ENCODE peak calls at places on chromosomes 1 and 21, in five cellular contexts. One of them, this sample, is unnamed.
A peak's percentile ranks its signal among the peaks of the same experiment; 100 is the strongest.

GRCh38 chr1:43048601-43049011 is 89.9 kb upstream of the SLC2A1 start:
- DNase-seq in RWPE2: no peak
- DNase-seq in cardiac muscle cell: no peak
- DNase-seq in neuronal stem cell: no peak
- DNase-seq in RWPE1: peak; percentile 74
- DNase-seq in this sample: no peak

GRCh38 chr1:15833069-15833679 is 14.3 kb upstream of the SPEN start:
- DNase-seq in cardiac muscle cell: no peak
- DNase-seq in RWPE2: peak; percentile 90
- DNase-seq in neuronal stem cell: no peak
- DNase-seq in RWPE1: peak; percentile 46
- DNase-seq in this sample: peak; percentile 76

GRCh38 chr21:15207231-15207630 is 142.4 kb upstream of the NRIP1 start:
- DNase-seq in RWPE2: no peak
- DNase-seq in neuronal stem cell: no peak
- DNase-seq in RWPE1: no peak
- DNase-seq in cardiac muscle cell: no peak
- DNase-seq in this sample: no peak

GRCh38 chr1:16198444-16199156 is 13.9 kb downstream of the ARHGEF19 start:
- DNase-seq in cardiac muscle cell: no peak
- DNase-seq in RWPE1: no peak
- DNase-seq in RWPE2: no peak
- DNase-seq in neuronal stem cell: no peak
- DNase-seq in this sample: no peak

GRCh38 chr1:56754713-56755505 is 64.3 kb downstream of the FYB2 start:
- DNase-seq in RWPE2: no peak
- DNase-seq in RWPE1: no peak
- DNase-seq in cardiac muscle cell: no peak
- DNase-seq in neuronal stem cell: no peak
- DNase-seq in this sample: no peak

GRCh38 chr1:77543822-77544448 is 138.5 kb downstream of the ZZZ3 start:
- DNase-seq in cardiac muscle cell: no peak
- DNase-seq in RWPE1: no peak
- DNase-seq in RWPE2: no peak
- DNase-seq in neuronal stem cell: no peak
- DNase-seq in this sample: no peak

GRCh38 chr1:152741656-152742055 is 16.2 kb upstream of the KPRP start:
- DNase-seq in neuronal stem cell: no peak
- DNase-seq in cardiac muscle cell: no peak
- DNase-seq in RWPE2: no peak
- DNase-seq in RWPE1: no peak
- DNase-seq in this sample: no peak

GRCh38 chr1:41639332-41639936 is 155.0 kb upstream of the EDN2 start:
- DNase-seq in neuronal stem cell: no peak
- DNase-seq in RWPE2: no peak
- DNase-seq in RWPE1: no peak
- DNase-seq in cardiac muscle cell: peak; percentile 50
- DNase-seq in this sample: no peak

GRCh38 chr1:167612583-167612982 is 17.4 kb upstream of the RCSD1 start:
- DNase-seq in neuronal stem cell: no peak
- DNase-seq in RWPE1: no peak
- DNase-seq in RWPE2: no peak
- DNase-seq in cardiac muscle cell: no peak
- DNase-seq in this sample: no peak

GRCh38 chr1:42380617-42381423 is at the start of gene RIMKLA:
- DNase-seq in RWPE1: peak; percentile 54
- DNase-seq in RWPE2: no peak
- DNase-seq in neuronal stem cell: peak; percentile 75
- DNase-seq in cardiac muscle cell: peak; percentile 34
- DNase-seq in this sample: no peak

GRCh38 chr1:12383786-12384185 is 154.0 kb downstream of the VPS13D start:
- DNase-seq in neuronal stem cell: no peak
- DNase-seq in RWPE1: no peak
- DNase-seq in RWPE2: no peak
- DNase-seq in cardiac muscle cell: no peak
- DNase-seq in this sample: no peak

GRCh38 chr1:229950908-229951307 is 116.1 kb upstream of the GALNT2 start:
- DNase-seq in neuronal stem cell: no peak
- DNase-seq in cardiac muscle cell: no peak
- DNase-seq in RWPE1: no peak
- DNase-seq in RWPE2: no peak
- DNase-seq in this sample: no peak

GRCh38 chr1:32336963-32337675 is 1.1 kb upstream of the MARCKSL1 start:
- DNase-seq in cardiac muscle cell: peak; percentile 77
- DNase-seq in RWPE2: no peak
- DNase-seq in RWPE1: no peak
- DNase-seq in neuronal stem cell: no peak
- DNase-seq in this sample: no peak

GRCh38 chr1:69506721-69507120 is 61.0 kb upstream of the LRRC7 start:
- DNase-seq in RWPE1: no peak
- DNase-seq in neuronal stem cell: no peak
- DNase-seq in RWPE2: no peak
- DNase-seq in cardiac muscle cell: no peak
- DNase-seq in this sample: no peak

GRCh38 chr1:201599548-201599947 is 60.6 kb downstream of the NAV1 start:
- DNase-seq in RWPE2: no peak
- DNase-seq in neuronal stem cell: no peak
- DNase-seq in cardiac muscle cell: no peak
- DNase-seq in RWPE1: no peak
- DNase-seq in this sample: no peak
- H3K27ac ChIP-seq in RWPE2: peak overlapping the region; percentile 83
- H3K27ac ChIP-seq in neuronal stem cell: no peak overlapping the region
- H3K27ac ChIP-seq in cardiac muscle cell: no peak overlapping the region
- H3K27ac ChIP-seq in RWPE1: peak overlapping the region; percentile 79
- H3K27ac ChIP-seq in this sample: no peak overlapping the region

GRCh38 chr21:25080706-25081495 is 526.4 kb downstream of the MRPL39 start:
- DNase-seq in RWPE1: no peak
- DNase-seq in neuronal stem cell: no peak
- DNase-seq in RWPE2: no peak
- DNase-seq in cardiac muscle cell: no peak
- DNase-seq in this sample: no peak

GRCh38 chr21:25079053-25079452 is 528.2 kb downstream of the MRPL39 start:
- DNase-seq in neuronal stem cell: no peak
- DNase-seq in cardiac muscle cell: no peak
- DNase-seq in RWPE1: no peak
- DNase-seq in RWPE2: no peak
- DNase-seq in this sample: no peak

GRCh38 chr21:25080161-25080560 is 527.1 kb downstream of the MRPL39 start:
- DNase-seq in RWPE1: no peak
- DNase-seq in neuronal stem cell: no peak
- DNase-seq in cardiac muscle cell: no peak
- DNase-seq in RWPE2: no peak
- DNase-seq in this sample: no peak
- H3K27ac ChIP-seq in RWPE1: no peak overlapping the region
- H3K27ac ChIP-seq in neuronal stem cell: no peak overlapping the region
- H3K27ac ChIP-seq in cardiac muscle cell: no peak overlapping the region
- H3K27ac ChIP-seq in RWPE2: no peak overlapping the region
- H3K27ac ChIP-seq in this sample: no peak overlapping the region

DNA sequence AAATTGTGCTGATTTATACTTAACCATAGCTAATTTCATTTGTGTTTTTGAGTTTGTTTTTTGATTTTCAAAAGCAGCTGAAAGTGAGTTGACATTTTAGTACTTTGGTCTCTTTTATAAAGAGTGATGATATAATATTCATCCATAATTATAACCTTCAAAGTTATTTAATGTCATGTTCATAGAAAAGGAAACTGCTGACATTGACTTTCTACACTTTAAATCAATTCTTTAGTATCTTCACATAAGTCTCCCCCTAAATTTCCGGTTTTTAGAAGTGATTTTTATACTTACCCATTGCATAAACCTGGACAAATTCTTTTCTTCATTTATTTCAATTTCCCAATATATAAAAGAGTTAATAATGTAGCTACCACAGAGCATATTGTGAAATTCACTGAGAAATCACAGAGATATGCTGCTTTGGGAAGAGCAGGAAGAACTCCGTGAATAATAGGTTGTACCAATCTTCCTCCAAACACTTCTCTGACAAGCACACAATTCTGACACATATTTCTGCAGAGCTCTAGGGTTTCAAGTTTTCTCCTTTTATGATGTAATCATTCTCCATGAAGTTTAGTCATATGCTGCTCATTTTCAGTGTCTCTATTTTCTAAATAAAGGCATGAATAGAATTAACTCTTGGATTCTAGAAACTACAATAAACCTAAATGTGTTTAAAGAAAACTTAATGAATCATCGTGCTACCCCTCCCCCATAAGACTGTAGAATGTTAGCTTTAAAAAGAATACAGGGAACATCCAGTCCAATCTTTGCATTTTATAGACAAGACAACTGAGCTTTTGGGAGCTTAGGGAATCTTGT is 25.6 kb upstream of the CDC42BPA start:
- DNase-seq in neuronal stem cell: no peak
- DNase-seq in RWPE2: no peak
- DNase-seq in RWPE1: peak; percentile 81
- DNase-seq in cardiac muscle cell: peak; percentile 91
- DNase-seq in this sample: no peak
- H3K27ac ChIP-seq in neuronal stem cell: no peak overlapping the region
- H3K27ac ChIP-seq in RWPE2: peak overlapping the region; percentile 80
- H3K27ac ChIP-seq in RWPE1: no peak overlapping the region
- H3K27ac ChIP-seq in cardiac muscle cell: no peak overlapping the region
- H3K27ac ChIP-seq in this sample: no peak overlapping the region

GRCh38 chr1:228370439-228370940 is 36.1 kb downstream of the TRIM11 start:
- DNase-seq in RWPE2: peak; percentile 25
- DNase-seq in neuronal stem cell: no peak
- DNase-seq in RWPE1: no peak
- DNase-seq in cardiac muscle cell: no peak
- DNase-seq in this sample: no peak
- H3K27ac ChIP-seq in RWPE2: no peak overlapping the region
- H3K27ac ChIP-seq in neuronal stem cell: no peak overlapping the region
- H3K27ac ChIP-seq in RWPE1: no peak overlapping the region
- H3K27ac ChIP-seq in cardiac muscle cell: peak overlapping the region; percentile 98
- H3K27ac ChIP-seq in this sample: peak overlapping the region; percentile 95

DNA sequence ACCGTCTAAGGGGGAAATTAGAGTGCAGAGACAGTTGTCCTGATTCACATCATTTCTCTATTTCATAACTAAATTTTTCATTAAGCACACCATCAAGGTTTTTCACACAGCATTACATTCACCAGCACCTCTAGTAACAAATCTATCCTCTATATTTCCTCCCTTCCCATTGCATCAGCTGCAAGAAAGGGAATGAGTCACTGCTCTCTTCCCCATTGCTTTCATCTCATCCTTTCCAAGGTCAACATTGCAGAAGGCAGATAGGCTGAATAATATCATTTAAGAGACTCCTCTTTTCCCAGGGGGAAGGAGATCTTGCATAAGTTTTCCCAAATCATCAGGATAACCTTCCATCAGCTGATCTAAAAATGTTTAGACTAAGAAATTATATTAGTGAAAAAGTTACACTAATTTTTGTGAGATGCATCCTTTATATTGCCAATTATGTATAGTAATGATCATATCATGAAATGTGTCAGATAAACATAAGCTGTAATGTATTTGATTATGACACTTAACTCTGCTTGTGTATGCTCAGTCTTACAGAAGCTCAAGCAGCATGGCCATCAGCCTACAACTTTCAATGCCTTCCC is 4.3 kb downstream of the INTS7 start:
- DNase-seq in cardiac muscle cell: peak; percentile 83
- DNase-seq in RWPE1: peak; percentile 60
- DNase-seq in neuronal stem cell: no peak
- DNase-seq in RWPE2: no peak
- DNase-seq in this sample: no peak
- H3K27ac ChIP-seq in cardiac muscle cell: no peak overlapping the region
- H3K27ac ChIP-seq in RWPE1: peak overlapping the region; percentile 95
- H3K27ac ChIP-seq in neuronal stem cell: no peak overlapping the region
- H3K27ac ChIP-seq in RWPE2: peak overlapping the region; percentile 84
- H3K27ac ChIP-seq in this sample: no peak overlapping the region

DNA sequence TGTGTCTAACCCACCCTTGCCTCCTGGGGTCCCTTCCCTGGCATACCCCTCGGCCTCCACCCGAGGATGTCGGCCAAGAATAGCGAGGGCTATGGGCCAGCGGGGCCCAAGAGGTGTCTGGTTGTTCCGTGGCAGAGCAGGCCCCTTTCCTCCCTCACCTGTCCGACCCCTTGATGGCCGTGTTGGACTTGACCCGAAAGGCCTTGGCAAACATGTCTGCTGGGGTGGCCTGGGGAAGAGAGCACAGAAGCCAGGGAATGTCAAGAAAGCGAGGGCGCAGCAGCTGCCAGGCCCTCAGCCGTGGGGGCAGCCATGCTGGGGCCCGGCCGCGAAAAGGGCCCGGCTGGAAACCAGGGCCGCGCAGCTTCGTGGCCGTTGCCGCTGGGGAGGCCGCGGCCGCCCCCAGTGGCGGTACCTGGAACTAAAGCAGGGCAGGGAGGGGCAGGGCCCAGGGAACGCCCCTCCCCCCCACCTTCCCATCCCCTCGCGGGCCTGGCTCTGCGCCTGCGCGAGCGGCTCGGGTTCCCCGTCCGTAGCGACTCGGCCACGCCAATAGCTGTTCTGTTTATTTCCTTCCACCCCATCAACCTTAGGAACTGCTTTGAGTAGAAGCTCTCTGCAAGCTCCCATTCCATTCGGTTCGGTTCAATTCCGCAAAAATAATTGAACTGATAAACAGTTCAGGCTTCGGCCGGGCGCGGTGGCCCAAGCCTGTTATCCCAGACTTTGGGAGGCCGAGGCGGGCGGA is at the start of gene EIF2D:
- DNase-seq in cardiac muscle cell: peak; percentile 97
- DNase-seq in RWPE2: peak; percentile 82
- DNase-seq in RWPE1: peak; percentile 100
- DNase-seq in neuronal stem cell: peak; percentile 91
- DNase-seq in this sample: peak; percentile 92
- H3K27ac ChIP-seq in cardiac muscle cell: peak within 1 kb of the TSS; percentile 99
- H3K27ac ChIP-seq in RWPE2: peak within 1 kb of the TSS; percentile 45
- H3K27ac ChIP-seq in RWPE1: peak within 1 kb of the TSS; percentile 75
- H3K27ac ChIP-seq in neuronal stem cell: peak within 1 kb of the TSS; percentile 67
- H3K27ac ChIP-seq in this sample: peak within 1 kb of the TSS; percentile 85

DNA sequence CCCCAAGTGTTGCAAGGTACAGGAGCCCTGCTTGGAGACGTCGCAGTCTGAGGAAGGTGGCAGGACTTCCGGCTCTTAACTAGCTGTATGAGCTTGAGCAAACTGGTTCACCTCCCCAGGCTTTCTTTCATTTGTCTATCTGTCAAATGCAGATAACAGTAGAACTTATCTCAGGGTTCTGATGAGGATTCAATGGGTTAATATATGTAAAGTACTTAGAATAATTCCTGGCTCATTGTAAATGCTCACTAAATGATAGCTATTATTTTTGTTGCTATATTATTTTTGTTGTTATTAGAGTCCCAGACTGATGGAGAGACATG is 108.5 kb upstream of the IPO9 start:
- DNase-seq in RWPE2: no peak
- DNase-seq in neuronal stem cell: no peak
- DNase-seq in RWPE1: no peak
- DNase-seq in cardiac muscle cell: no peak
- DNase-seq in this sample: no peak
- H3K27ac ChIP-seq in RWPE2: no peak overlapping the region
- H3K27ac ChIP-seq in neuronal stem cell: peak overlapping the region; percentile 81
- H3K27ac ChIP-seq in RWPE1: peak overlapping the region; percentile 69
- H3K27ac ChIP-seq in cardiac muscle cell: peak overlapping the region; percentile 74
- H3K27ac ChIP-seq in this sample: peak overlapping the region; percentile 74